ENCODE peak calls at places on chromosome 7, in four cellular contexts. C, K, H and J are unnamed samples.

GRCh38 chr7:23230586-23231195 is 15.9 kb upstream of the GPNMB start:
- DNase-seq in K (no peak), H (no peak), C (no peak), J (no peak)

GRCh38 chr7:157318015-157318706 is 18.6 kb upstream of the DNAJB6 start:
- DNase-seq in H (no peak), K (no peak), C (no peak), J (no peak)

GRCh38 chr7:131197920-131198610 is 129.6 kb upstream of the MKLN1 start:
- DNase-seq in C (peak), H (no peak), K (no peak), J (no peak)

GRCh38 chr7:105339404-105340316 is 49.1 kb downstream of the SRPK2 start:
- DNase-seq in K (no peak), C (no peak), H (no peak), J (no peak)

GRCh38 chr7:91239171-91239604 is 25.0 kb upstream of the FZD1 start:
- DNase-seq in C (no peak), H (no peak), K (no peak), J (no peak)

GRCh38 chr7:139112741-139113250 is 3.3 kb upstream of the ZC3HAV1 start:
- DNase-seq in H (no peak), K (no peak), C (no peak), J (no peak)

GRCh38 chr7:106031271-106032029 is 68.4 kb downstream of the CDHR3 start:
- DNase-seq in H (no peak), C (no peak), K (no peak), J (no peak)

GRCh38 chr7:123624527-123625183 is 23.0 kb downstream of the ASB15 start:
- DNase-seq in C (no peak), K (peak), H (peak), J (peak)

GRCh38 chr7:116582806-116583444 is 58.1 kb downstream of the CAV1 start:
- DNase-seq in K (no peak), H (no peak), C (peak), J (no peak)

GRCh38 chr7:99473315-99473596 is 566 bp downstream of the ZNF789 start:
- DNase-seq in H (peak), C (peak), K (no peak), J (peak)

GRCh38 chr7:51265066-51265907 is 51.3 kb downstream of the COBL start:
- DNase-seq in K (no peak), C (no peak), H (no peak), J (no peak)